ENCODE peak calls at places on chromosomes 11 and 22, in six cellular contexts. One of them, this sample, is unnamed. For H3K27me3, the result is how much of the 10 kb centered on the place peaks cover.

GRCh38 chr22:43928418-43929307 is 5.1 kb downstream of the PNPLA3 start:
- DNase-seq in IMR-90: no peak
- DNase-seq in Peyer's patch: no peak
- DNase-seq in Caco-2: no peak
- DNase-seq in sigmoid colon: no peak
- DNase-seq in fibroblast of lung: no peak
- DNase-seq in this sample: no peak

GRCh38 chr22:44184006-44184405 is 3.3 kb downstream of the PARVG start:
- DNase-seq in IMR-90: no peak
- DNase-seq in Peyer's patch: no peak
- DNase-seq in Caco-2: no peak
- DNase-seq in sigmoid colon: no peak
- DNase-seq in fibroblast of lung: peak
- DNase-seq in this sample: no peak

GRCh38 chr11:114163231-114163631 is 103.7 kb downstream of the ZBTB16 start:
- DNase-seq in IMR-90: peak
- DNase-seq in Peyer's patch: no peak
- DNase-seq in Caco-2: no peak
- DNase-seq in sigmoid colon: peak
- DNase-seq in fibroblast of lung: peak
- DNase-seq in this sample: no peak

GRCh38 chr11:8309862-8310261 is 46.2 kb upstream of the LMO1 start:
- DNase-seq in IMR-90: no peak
- DNase-seq in Peyer's patch: no peak
- DNase-seq in Caco-2: no peak
- DNase-seq in sigmoid colon: peak
- DNase-seq in fibroblast of lung: no peak
- DNase-seq in this sample: no peak

GRCh38 chr11:75275581-75275980 is 35.0 kb downstream of the TPBGL start:
- DNase-seq in IMR-90: peak
- DNase-seq in Peyer's patch: peak
- DNase-seq in Caco-2: no peak
- DNase-seq in sigmoid colon: peak
- DNase-seq in fibroblast of lung: no peak
- DNase-seq in this sample: no peak

GRCh38 chr11:121055076-121055475 is 31.2 kb downstream of the TBCEL start:
- DNase-seq in IMR-90: no peak
- DNase-seq in Peyer's patch: no peak
- DNase-seq in Caco-2: no peak
- DNase-seq in sigmoid colon: no peak
- DNase-seq in fibroblast of lung: no peak
- DNase-seq in this sample: no peak

GRCh38 chr11:101476186-101476585 is 107.6 kb downstream of the TRPC6 start:
- DNase-seq in IMR-90: no peak
- DNase-seq in Peyer's patch: no peak
- DNase-seq in Caco-2: no peak
- DNase-seq in sigmoid colon: no peak
- DNase-seq in fibroblast of lung: no peak
- DNase-seq in this sample: no peak

GRCh38 chr11:31939004-31939403 is 127.9 kb upstream of the PAX6 start:
- DNase-seq in IMR-90: no peak
- DNase-seq in Peyer's patch: no peak
- DNase-seq in Caco-2: no peak
- DNase-seq in sigmoid colon: no peak
- DNase-seq in fibroblast of lung: no peak
- DNase-seq in this sample: no peak

GRCh38 chr11:95338430-95338991 is 107.5 kb upstream of the SESN3 start:
- DNase-seq in IMR-90: peak
- DNase-seq in Peyer's patch: peak
- DNase-seq in Caco-2: no peak
- DNase-seq in sigmoid colon: peak
- DNase-seq in fibroblast of lung: peak
- DNase-seq in this sample: no peak

GRCh38 chr11:69638941-69639681 is 1.8 kb upstream of the CCND1 start:
- DNase-seq in IMR-90: peak
- DNase-seq in Peyer's patch: peak
- DNase-seq in Caco-2: peak
- DNase-seq in sigmoid colon: peak
- DNase-seq in fibroblast of lung: peak
- DNase-seq in this sample: peak
- TF ChIP-seq CTCF in IMR-90: no peak
- TF ChIP-seq CTCF in Peyer's patch: no peak
- TF ChIP-seq CTCF in Caco-2: no peak
- TF ChIP-seq CTCF in sigmoid colon: no peak
- TF ChIP-seq CTCF in fibroblast of lung: no peak
- TF ChIP-seq CTCF in this sample: no peak

GRCh38 chr11:102704841-102705240 is 728 bp downstream of the MMP27 start:
- DNase-seq in IMR-90: no peak
- DNase-seq in Peyer's patch: no peak
- DNase-seq in Caco-2: no peak
- DNase-seq in sigmoid colon: no peak
- DNase-seq in fibroblast of lung: no peak
- DNase-seq in this sample: no peak
- H3K4me3 ChIP-seq in IMR-90: no peak
- H3K4me3 ChIP-seq in Peyer's patch: no peak
- H3K4me3 ChIP-seq in Caco-2: no peak
- H3K4me3 ChIP-seq in sigmoid colon: no peak
- H3K4me3 ChIP-seq in fibroblast of lung: no peak
- H3K4me3 ChIP-seq in this sample: no peak

GRCh38 chr22:27317156-27317555 is 484.4 kb downstream of the MN1 start:
- DNase-seq in IMR-90: no peak
- DNase-seq in Peyer's patch: no peak
- DNase-seq in Caco-2: no peak
- DNase-seq in sigmoid colon: no peak
- DNase-seq in fibroblast of lung: no peak
- DNase-seq in this sample: no peak

GRCh38 chr22:27312567-27313507 is 488.7 kb downstream of the MN1 start:
- DNase-seq in IMR-90: no peak
- DNase-seq in Peyer's patch: no peak
- DNase-seq in Caco-2: no peak
- DNase-seq in sigmoid colon: no peak
- DNase-seq in fibroblast of lung: no peak
- DNase-seq in this sample: no peak

GRCh38 chr22:27315833-27316232 is 485.7 kb downstream of the MN1 start:
- DNase-seq in IMR-90: no peak
- DNase-seq in Peyer's patch: no peak
- DNase-seq in Caco-2: no peak
- DNase-seq in sigmoid colon: no peak
- DNase-seq in fibroblast of lung: no peak
- DNase-seq in this sample: no peak

GRCh38 chr22:27311666-27312566 is 489.6 kb downstream of the MN1 start:
- DNase-seq in IMR-90: no peak
- DNase-seq in Peyer's patch: no peak
- DNase-seq in Caco-2: no peak
- DNase-seq in sigmoid colon: no peak
- DNase-seq in fibroblast of lung: peak
- DNase-seq in this sample: no peak

DNA sequence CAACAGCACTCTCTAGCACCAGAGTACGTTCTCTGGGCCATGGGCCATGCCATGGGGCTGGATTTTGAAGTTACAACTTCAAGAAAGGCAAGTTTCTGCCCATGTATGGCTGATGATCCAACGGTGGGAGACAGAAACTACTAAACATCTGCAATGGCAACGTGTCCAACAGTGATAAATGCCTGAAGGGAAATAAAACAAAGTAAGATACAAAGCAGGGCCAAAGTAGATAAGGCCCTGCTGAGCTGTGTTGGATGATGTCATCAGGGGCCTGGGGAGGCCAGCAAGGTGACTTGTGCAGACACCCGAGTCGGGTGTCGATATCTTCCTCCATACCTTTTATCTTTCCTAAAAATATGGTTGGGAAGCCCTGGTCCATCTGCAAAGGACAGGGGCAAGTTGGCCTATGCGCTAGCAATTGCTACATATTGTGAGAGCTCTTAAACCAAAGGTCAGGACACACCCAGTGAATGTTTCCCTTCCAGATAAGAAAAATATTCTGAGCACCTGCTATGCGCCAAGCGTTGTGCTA is 487.2 kb downstream of the MN1 start:
- DNase-seq in IMR-90: no peak
- DNase-seq in Peyer's patch: no peak
- DNase-seq in Caco-2: peak
- DNase-seq in sigmoid colon: no peak
- DNase-seq in fibroblast of lung: no peak
- DNase-seq in this sample: no peak
- H3K27me3 ChIP-seq in IMR-90: under half
- H3K27me3 ChIP-seq in Peyer's patch: under half
- H3K27me3 ChIP-seq in Caco-2: under half
- H3K27me3 ChIP-seq in sigmoid colon: under half
- H3K27me3 ChIP-seq in fibroblast of lung: under half
- H3K27me3 ChIP-seq in this sample: under half

GRCh38 chr22:33564683-33565082 is 355.6 kb downstream of the LARGE1 start:
- DNase-seq in IMR-90: no peak
- DNase-seq in Peyer's patch: no peak
- DNase-seq in Caco-2: no peak
- DNase-seq in sigmoid colon: no peak
- DNase-seq in fibroblast of lung: no peak
- DNase-seq in this sample: no peak

GRCh38 chr22:33565580-33565995 is 354.7 kb downstream of the LARGE1 start:
- DNase-seq in IMR-90: no peak
- DNase-seq in Peyer's patch: no peak
- DNase-seq in Caco-2: no peak
- DNase-seq in sigmoid colon: no peak
- DNase-seq in fibroblast of lung: no peak
- DNase-seq in this sample: no peak

GRCh38 chr22:33569547-33569946 is 350.7 kb downstream of the LARGE1 start:
- DNase-seq in IMR-90: no peak
- DNase-seq in Peyer's patch: no peak
- DNase-seq in Caco-2: no peak
- DNase-seq in sigmoid colon: no peak
- DNase-seq in fibroblast of lung: no peak
- DNase-seq in this sample: no peak

GRCh38 chr22:33570110-33570509 is 350.2 kb downstream of the LARGE1 start:
- DNase-seq in IMR-90: no peak
- DNase-seq in Peyer's patch: no peak
- DNase-seq in Caco-2: no peak
- DNase-seq in sigmoid colon: no peak
- DNase-seq in fibroblast of lung: no peak
- DNase-seq in this sample: no peak

DNA sequence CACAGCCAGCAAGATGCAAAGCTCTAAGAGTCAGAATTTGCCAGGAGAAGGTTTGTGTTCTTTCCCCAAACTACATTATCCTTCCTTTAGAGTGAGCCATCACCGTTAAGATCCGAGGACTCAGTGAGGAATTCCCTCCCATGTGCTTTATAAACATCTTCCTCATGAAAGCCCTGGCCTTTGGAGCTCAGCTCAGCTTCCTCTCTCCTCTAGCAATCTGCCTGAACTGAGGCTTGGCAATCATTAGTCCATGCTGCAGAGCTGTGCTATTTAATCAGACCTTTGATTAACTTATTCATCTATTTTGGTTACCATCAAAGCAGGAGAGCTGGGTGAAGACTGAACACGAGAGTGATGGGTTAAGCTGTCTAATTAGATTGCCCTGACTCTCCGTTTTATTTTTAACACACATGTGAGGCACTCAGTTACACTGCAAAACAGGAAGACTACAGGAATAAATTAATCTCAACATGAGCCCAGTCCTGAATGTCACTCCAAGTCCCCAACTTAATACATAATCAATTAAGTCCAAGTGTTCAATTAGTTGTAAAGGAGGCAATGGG is 351.3 kb downstream of the LARGE1 start:
- DNase-seq in IMR-90: peak
- DNase-seq in Peyer's patch: no peak
- DNase-seq in Caco-2: no peak
- DNase-seq in sigmoid colon: no peak
- DNase-seq in fibroblast of lung: no peak
- DNase-seq in this sample: no peak
- TF ChIP-seq CTCF in IMR-90: no peak
- TF ChIP-seq CTCF in Peyer's patch: no peak
- TF ChIP-seq CTCF in Caco-2: no peak
- TF ChIP-seq CTCF in sigmoid colon: no peak
- TF ChIP-seq CTCF in fibroblast of lung: no peak
- TF ChIP-seq CTCF in this sample: no peak

GRCh38 chr22:48575567-48576332 is 1251.9 kb downstream of the BRD1 start:
- DNase-seq in IMR-90: no peak
- DNase-seq in Peyer's patch: no peak
- DNase-seq in Caco-2: no peak
- DNase-seq in sigmoid colon: no peak
- DNase-seq in fibroblast of lung: no peak
- DNase-seq in this sample: no peak

GRCh38 chr22:48576333-48577013 is 1251.2 kb downstream of the BRD1 start:
- DNase-seq in IMR-90: no peak
- DNase-seq in Peyer's patch: no peak
- DNase-seq in Caco-2: no peak
- DNase-seq in sigmoid colon: no peak
- DNase-seq in fibroblast of lung: peak
- DNase-seq in this sample: no peak

GRCh38 chr22:48577691-48578090 is 1250.0 kb downstream of the BRD1 start:
- DNase-seq in IMR-90: no peak
- DNase-seq in Peyer's patch: no peak
- DNase-seq in Caco-2: no peak
- DNase-seq in sigmoid colon: no peak
- DNase-seq in fibroblast of lung: no peak
- DNase-seq in this sample: no peak

GRCh38 chr22:48578138-48579034 is 1249.3 kb downstream of the BRD1 start:
- DNase-seq in IMR-90: no peak
- DNase-seq in Peyer's patch: no peak
- DNase-seq in Caco-2: no peak
- DNase-seq in sigmoid colon: no peak
- DNase-seq in fibroblast of lung: no peak
- DNase-seq in this sample: no peak

GRCh38 chr22:48577014-48577690 is 1250.5 kb downstream of the BRD1 start:
- DNase-seq in IMR-90: no peak
- DNase-seq in Peyer's patch: no peak
- DNase-seq in Caco-2: no peak
- DNase-seq in sigmoid colon: no peak
- DNase-seq in fibroblast of lung: no peak
- DNase-seq in this sample: no peak
- H3K4me3 ChIP-seq in IMR-90: no peak
- H3K4me3 ChIP-seq in Peyer's patch: no peak
- H3K4me3 ChIP-seq in Caco-2: no peak
- H3K4me3 ChIP-seq in sigmoid colon: peak
- H3K4me3 ChIP-seq in fibroblast of lung: no peak
- H3K4me3 ChIP-seq in this sample: no peak

DNA sequence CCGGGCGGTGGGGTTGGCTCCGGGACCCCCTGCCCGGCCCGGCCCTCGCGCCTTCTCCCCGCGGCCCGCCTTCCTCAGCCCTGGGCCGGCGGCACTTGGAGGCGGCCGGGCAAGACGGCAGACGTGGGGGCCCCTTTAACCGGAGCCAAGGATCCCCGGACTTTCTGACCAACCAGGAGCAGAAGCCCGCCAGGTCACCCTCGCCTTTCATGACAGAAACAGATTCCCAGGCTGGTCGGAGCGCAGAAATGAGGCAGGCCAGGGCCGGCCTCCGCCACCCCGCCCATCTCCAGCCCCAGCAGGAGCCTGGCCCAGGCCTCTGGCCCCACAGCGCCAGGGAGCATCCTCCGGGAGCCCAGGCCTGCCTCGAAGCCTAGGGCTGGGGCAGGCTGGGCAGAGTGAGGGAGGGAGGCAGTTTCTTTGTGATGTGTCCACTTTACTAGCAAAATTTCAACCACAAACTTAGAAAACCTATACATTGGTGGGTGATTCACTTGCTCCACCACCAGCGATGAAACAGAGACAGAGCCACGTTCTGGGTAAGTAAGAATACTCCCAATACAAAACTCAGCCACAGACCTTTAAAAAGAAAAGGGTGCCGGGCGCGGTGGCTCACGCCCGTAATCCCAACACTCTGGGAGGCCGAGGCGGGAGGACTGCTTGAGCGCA is 22.5 kb downstream of the CDKN1C start:
- DNase-seq in IMR-90: peak
- DNase-seq in Peyer's patch: no peak
- DNase-seq in Caco-2: no peak
- DNase-seq in sigmoid colon: no peak
- DNase-seq in fibroblast of lung: peak
- DNase-seq in this sample: no peak
- H3K27me3 ChIP-seq in IMR-90: half or more
- H3K27me3 ChIP-seq in Peyer's patch: under half
- H3K27me3 ChIP-seq in Caco-2: under half
- H3K27me3 ChIP-seq in sigmoid colon: under half
- H3K27me3 ChIP-seq in fibroblast of lung: under half
- H3K27me3 ChIP-seq in this sample: under half